ENCODE peak calls at places on chromosomes 5 and 9, in eight cellular contexts. Q, L, S, P, W, U, X and K are unnamed samples.

GRCh38 chr5:29079771-29080170 is 2041.4 kb upstream of the CDH9 start:
- DNase-seq in Q (no peak), L (no peak), S (no peak), P (no peak), W (peak), U (no peak), X (no peak), K (no peak)

GRCh38 chr9:7129391-7129790 is 371.6 kb downstream of the KDM4C start:
- DNase-seq in Q (no peak), L (no peak), S (peak), P (no peak), W (no peak), U (no peak), X (no peak), K (no peak)

GRCh38 chr5:141234109-141234508 is 11.0 kb downstream of the PCDHB14 start:
- DNase-seq in Q (no peak), L (no peak), S (peak), P (no peak), W (no peak), U (no peak), X (no peak), K (no peak)

GRCh38 chr9:36036780-36037579 is at the start of gene RECK:
- DNase-seq in Q (peak), L (peak), S (peak), P (peak), W (peak), U (peak), X (peak), K (no peak)

GRCh38 chr9:108434502-108434901 is 421.3 kb downstream of the ACTL7B start:
- DNase-seq in Q (no peak), L (no peak), S (no peak), P (peak), W (no peak), U (no peak), X (no peak), K (no peak)

GRCh38 chr5:57720656-57721055 is 238.0 kb upstream of the ACTBL2 start:
- DNase-seq in Q (no peak), L (no peak), S (no peak), P (no peak), W (no peak), U (no peak), X (no peak), K (no peak)

GRCh38 chr5:71907001-71907564 is 188.0 kb downstream of the CARTPT start:
- DNase-seq in Q (no peak), L (no peak), S (peak), P (no peak), W (no peak), U (no peak), X (no peak), K (no peak)

GRCh38 chr5:37769840-37770239 is 70.0 kb downstream of the GDNF start:
- DNase-seq in Q (no peak), L (no peak), S (no peak), P (no peak), W (no peak), U (no peak), X (no peak), K (no peak)

GRCh38 chr5:112975721-112976431 is 722 bp upstream of the DCP2 start:
- DNase-seq in Q (no peak), L (no peak), S (no peak), P (no peak), W (no peak), U (no peak), X (no peak), K (no peak)

GRCh38 chr5:178883815-178884430 is 11.8 kb upstream of the ZFP2 start:
- DNase-seq in Q (no peak), L (no peak), S (no peak), P (no peak), W (no peak), U (no peak), X (no peak), K (no peak)

GRCh38 chr9:129330711-129331279 is 152.7 kb upstream of the IER5L start:
- DNase-seq in Q (no peak), L (no peak), S (no peak), P (peak), W (no peak), U (no peak), X (no peak), K (no peak)

GRCh38 chr5:89480406-89481007 is 597.5 kb upstream of the MEF2C start:
- DNase-seq in Q (no peak), L (no peak), S (peak), P (no peak), W (no peak), U (no peak), X (no peak), K (no peak)

GRCh38 chr9:87324613-87325194 is 173.0 kb upstream of the DAPK1 start:
- DNase-seq in Q (no peak), L (peak), S (peak), P (peak), W (no peak), U (no peak), X (no peak), K (no peak)

GRCh38 chr5:15446552-15446951 is 53.4 kb upstream of the FBXL7 start:
- DNase-seq in Q (no peak), L (no peak), S (no peak), P (peak), W (no peak), U (no peak), X (no peak), K (no peak)